ENCODE peak calls at places on chromosomes 1 and 21, in seven cellular contexts. D is heart left ventricle, C is left ventricle myocardium inferior, E is tibial artery, N is astrocyte, A is lung, Z is tibial nerve. P is an unnamed sample. For H3K4me1, the result is how much of the 10 kb centered on the place peaks cover.

GRCh38 chr1:219041141-219041540 is 132.5 kb upstream of the LYPLAL1 start:
- DNase-seq in D (no peak), C (no peak), E (no peak), N (peak), A (no peak), Z (no peak), P (no peak)

GRCh38 chr1:180854001-180854400 is 58.7 kb upstream of the KIAA1614 start:
- DNase-seq in D (no peak), C (no peak), E (no peak), N (no peak), A (no peak), Z (no peak), P (no peak)

GRCh38 chr1:94602312-94602711 is 60.8 kb upstream of the F3 start:
- DNase-seq in D (no peak), C (no peak), E (no peak), N (peak), A (no peak), Z (no peak), P (no peak)

GRCh38 chr1:10103193-10103592 is 70.4 kb downstream of the UBE4B start:
- DNase-seq in D (no peak), C (no peak), E (no peak), N (no peak), A (no peak), Z (no peak), P (no peak)

GRCh38 chr1:21857142-21857839 is 45.2 kb downstream of the LDLRAD2 start:
- DNase-seq in D (peak), C (no peak), E (no peak), N (peak), A (no peak), Z (no peak), P (no peak)

GRCh38 chr1:54826226-54826816 is 25.2 kb upstream of the TTC22 start:
- DNase-seq in D (no peak), C (no peak), E (peak), N (no peak), A (no peak), Z (no peak), P (no peak)

GRCh38 chr21:45988366-45989347 is 7.1 kb downstream of the COL6A1 start:
- DNase-seq in D (peak), C (peak), E (no peak), N (no peak), A (no peak), Z (no peak), P (peak)

GRCh38 chr1:150072959-150073358 is 5.4 kb downstream of the VPS45 start:
- DNase-seq in D (no peak), C (no peak), E (no peak), N (no peak), A (no peak), Z (no peak), P (no peak)

GRCh38 chr1:68175621-68176398 is 56.5 kb downstream of the WLS start:
- DNase-seq in D (no peak), C (no peak), E (no peak), N (peak), A (no peak), Z (no peak), P (peak)

GRCh38 chr1:13605159-13605558 is 21.5 kb downstream of the PDPN start:
- DNase-seq in D (no peak), C (no peak), E (no peak), N (peak), A (no peak), Z (no peak), P (peak)

GRCh38 chr1:13604191-13604590 is 20.6 kb downstream of the PDPN start:
- DNase-seq in D (no peak), C (no peak), E (no peak), N (no peak), A (no peak), Z (no peak), P (no peak)

DNA sequence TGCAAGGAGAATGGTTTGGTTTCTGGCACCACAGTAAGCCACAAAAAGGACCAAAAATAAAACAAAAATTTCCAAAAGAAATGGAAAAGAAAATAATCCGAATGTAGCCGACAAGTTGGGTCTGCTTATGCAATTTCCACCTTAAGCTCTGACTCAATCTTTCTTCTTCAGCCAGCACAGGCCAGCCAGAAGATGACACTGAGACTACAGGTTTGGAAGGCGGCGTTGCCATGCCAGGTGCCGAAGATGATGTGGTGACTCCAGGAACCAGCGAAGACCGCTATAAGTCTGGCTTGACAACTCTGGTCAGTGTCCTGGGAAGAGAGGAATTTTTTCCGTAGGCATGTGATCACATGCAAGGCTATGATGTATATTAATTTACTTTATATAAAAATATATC is 23.4 kb downstream of the PDPN start:
- DNase-seq in D (no peak), C (no peak), E (no peak), N (no peak), A (no peak), Z (no peak), P (no peak)
- H3K4me1 ChIP-seq in D (under half), C (under half), E (under half), N (under half), A (under half), Z (under half), P (under half)

DNA sequence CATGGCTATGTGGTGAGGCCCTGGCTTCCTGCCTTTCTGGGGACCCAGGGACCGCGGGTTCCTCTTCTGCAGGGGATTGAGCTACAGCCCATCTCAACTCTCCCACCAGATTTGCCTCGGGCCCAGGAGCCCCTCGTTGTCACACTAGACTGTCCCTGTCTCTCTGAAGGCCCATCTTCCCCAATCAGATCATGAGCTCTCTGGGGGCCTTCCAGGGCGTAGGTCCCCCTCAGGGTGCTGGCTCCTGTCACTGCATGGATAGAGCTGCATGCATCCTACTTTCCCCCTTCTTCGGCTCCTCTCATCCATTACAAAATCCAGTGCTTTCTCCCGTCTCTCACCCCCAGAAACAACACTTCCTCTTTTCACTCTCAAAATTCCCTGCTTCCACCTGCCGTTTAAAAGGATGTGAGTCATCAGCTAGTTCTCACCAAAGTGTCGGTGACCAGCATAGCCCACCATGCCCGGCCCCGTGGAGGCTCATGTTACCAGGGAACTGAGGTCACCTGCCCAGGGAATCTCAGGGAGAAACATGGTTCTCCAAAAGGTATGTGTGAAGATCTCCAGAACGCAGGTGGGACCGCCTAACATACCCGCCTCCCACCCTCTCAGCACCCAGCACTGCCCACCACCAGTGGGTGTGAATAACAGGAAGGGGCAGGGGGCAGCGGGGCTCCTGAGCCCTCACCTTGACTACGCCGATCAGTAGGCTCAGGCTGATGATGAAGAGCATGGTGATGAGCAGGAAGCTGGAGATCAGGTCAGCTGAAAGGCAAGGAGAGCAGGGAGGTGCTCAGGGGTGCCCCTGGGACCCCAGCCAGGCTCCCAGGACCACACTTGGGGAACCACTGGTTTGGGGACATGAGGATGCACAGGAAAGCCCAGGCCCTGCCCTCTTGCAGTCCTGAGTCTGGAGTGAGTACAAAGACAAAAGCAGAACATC is 16.4 kb downstream of the LAPTM5 start:
- DNase-seq in D (no peak), C (no peak), E (no peak), N (no peak), A (no peak), Z (no peak), P (no peak)
- H3K4me1 ChIP-seq in D (under half), C (under half), E (under half), N (under half), A (under half), Z (under half), P (under half)

GRCh38 chr1:18948048-18948912 is 8.2 kb downstream of the IFFO2 start:
- DNase-seq in D (no peak), C (no peak), E (peak), N (peak), A (no peak), Z (no peak), P (no peak)
- H3K4me1 ChIP-seq in D (half or more), C (half or more), E (half or more), N (half or more), A (under half), Z (under half), P (under half)

DNA sequence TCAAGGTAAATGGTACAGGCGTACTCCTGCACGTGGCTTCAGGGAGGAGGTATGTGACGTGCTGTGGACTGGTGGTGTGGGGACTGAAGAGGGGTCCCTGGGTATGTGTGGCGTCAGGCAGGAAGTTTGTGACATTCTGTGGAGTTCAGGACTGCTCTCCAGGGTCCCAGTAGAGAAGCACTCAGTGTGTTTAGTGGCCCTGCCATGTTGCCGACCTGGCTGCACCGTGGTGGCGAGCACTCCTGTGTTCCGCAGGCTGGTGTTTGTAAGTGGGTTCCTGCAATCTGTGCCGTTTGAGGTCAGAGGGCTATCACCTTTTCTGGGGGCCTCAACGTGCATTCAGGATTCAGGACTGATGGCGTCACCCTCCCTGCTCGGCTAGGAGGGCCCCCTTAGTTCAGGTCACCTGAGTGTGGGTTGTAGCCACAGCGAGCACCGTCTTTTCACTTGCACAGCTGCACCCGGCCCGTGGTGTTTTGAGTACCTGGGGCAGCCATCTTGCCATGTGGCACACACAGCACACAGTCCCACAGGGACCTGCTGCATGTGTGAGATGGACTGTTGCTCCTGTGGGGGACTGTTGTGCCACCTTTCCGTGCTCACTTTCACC is 26.5 kb downstream of the SNAP47 start:
- DNase-seq in D (peak), C (no peak), E (no peak), N (no peak), A (no peak), Z (no peak), P (no peak)
- H3K4me1 ChIP-seq in D (under half), C (half or more), E (under half), N (under half), A (under half), Z (under half), P (under half)

DNA sequence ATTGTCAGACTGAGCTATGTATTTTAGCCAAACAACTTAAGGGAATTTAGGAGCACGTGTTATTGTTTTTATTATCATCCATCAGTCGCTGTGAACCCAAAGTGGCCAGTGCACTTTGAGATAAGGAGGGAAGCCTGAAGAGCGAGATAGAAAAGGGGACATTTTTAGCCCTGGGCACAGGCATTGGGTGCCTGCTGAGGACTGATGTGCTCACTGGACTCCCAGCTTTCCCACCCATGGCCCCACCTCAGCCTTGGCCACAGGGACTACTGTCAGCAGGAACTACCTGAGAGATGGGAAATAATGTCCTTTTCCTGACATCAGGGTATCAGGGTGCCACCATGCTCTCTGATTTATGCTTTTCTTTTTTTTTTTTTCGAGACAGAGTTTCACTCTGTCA is 3.1 kb downstream of the FBLIM1 start:
- DNase-seq in D (no peak), C (no peak), E (no peak), N (no peak), A (no peak), Z (no peak), P (no peak)
- H3K4me1 ChIP-seq in D (under half), C (half or more), E (half or more), N (under half), A (under half), Z (under half), P (under half)

GRCh38 chr1:206582537-206583460 is 29.5 kb downstream of the EIF2D start:
- DNase-seq in D (no peak), C (no peak), E (no peak), N (no peak), A (no peak), Z (no peak), P (no peak)
- H3K4me1 ChIP-seq in D (under half), C (under half), E (under half), N (under half), A (under half), Z (under half), P (under half)

GRCh38 chr21:32007461-32007860 is 134.6 kb downstream of the HUNK start:
- DNase-seq in D (no peak), C (no peak), E (no peak), N (peak), A (no peak), Z (no peak), P (no peak)

GRCh38 chr21:32001390-32001789 is 128.6 kb downstream of the HUNK start:
- DNase-seq in D (no peak), C (no peak), E (no peak), N (no peak), A (no peak), Z (no peak), P (no peak)

GRCh38 chr21:32008714-32009113 is 135.9 kb downstream of the HUNK start:
- DNase-seq in D (no peak), C (no peak), E (no peak), N (no peak), A (no peak), Z (no peak), P (no peak)

GRCh38 chr21:31999810-32000468 is 127.1 kb downstream of the HUNK start:
- DNase-seq in D (no peak), C (no peak), E (no peak), N (no peak), A (no peak), Z (no peak), P (no peak)

DNA sequence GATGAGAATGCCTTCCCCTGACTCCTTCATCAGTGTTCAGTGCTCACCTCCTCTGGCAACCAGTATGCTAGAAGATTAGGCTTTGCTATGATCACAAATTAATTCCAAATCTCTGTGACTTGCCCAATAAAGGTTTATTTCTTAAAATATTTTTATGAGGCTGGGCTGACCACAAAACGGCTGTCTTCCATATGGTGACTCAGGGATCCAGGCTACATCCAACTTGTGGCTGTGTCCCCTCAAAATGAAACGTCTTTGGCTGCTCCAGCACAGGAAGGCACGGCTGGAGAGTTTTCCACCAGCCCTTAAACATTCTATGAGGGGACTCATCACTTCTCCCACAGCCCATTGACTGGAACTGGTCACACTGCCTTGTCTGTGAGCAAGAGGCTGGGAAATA is 131.5 kb downstream of the HUNK start:
- DNase-seq in D (no peak), C (no peak), E (no peak), N (no peak), A (no peak), Z (no peak), P (no peak)
- H3K4me1 ChIP-seq in D (under half), C (under half), E (under half), N (under half), A (under half), Z (under half), P (under half)